ENCODE peak calls at places on chromosomes 7 and 10, in nine cellular contexts. M is IMR-90, B is aorta, E is psoas muscle, C is GM23248, A is fibroblast of lung, L is AG04450, H is left ventricle myocardium inferior, O is adipocyte. G is an unnamed sample.

GRCh38 chr10:102120987-102121738 is 995 bp upstream of the LDB1 start:
- DNase-seq in M (peak; percentile 90), B (peak; percentile 80), E (peak; percentile 46), C (peak; percentile 63), A (peak; percentile 83), L (peak; percentile 84), H (peak; percentile 49), O (peak; percentile 72), G (peak; percentile 81)

GRCh38 chr7:50824882-50825281 is 42.2 kb upstream of the GRB10 start:
- DNase-seq in M (no peak), B (no peak), E (no peak), C (peak; percentile 58), A (no peak), L (no peak), H (no peak), O (no peak), G (peak; percentile 68)

GRCh38 chr7:140260767-140261486 is 84.1 kb upstream of the KDM7A start:
- DNase-seq in M (no peak), B (no peak), E (no peak), C (no peak), A (no peak), L (no peak), H (no peak), O (no peak), G (no peak)

GRCh38 chr7:50869108-50869716 is 86.5 kb upstream of the GRB10 start:
- DNase-seq in M (peak; percentile 87), B (no peak), E (peak; percentile 27), C (peak; percentile 92), A (peak; percentile 93), L (peak; percentile 21), H (no peak), O (peak; percentile 83), G (no peak)

GRCh38 chr10:70328018-70328417 is 44.2 kb upstream of the NPFFR1 start:
- DNase-seq in M (no peak), B (no peak), E (no peak), C (no peak), A (no peak), L (no peak), H (no peak), O (no peak), G (no peak)

GRCh38 chr7:121562274-121562673 is 166.2 kb upstream of the FAM3C start:
- DNase-seq in M (peak; percentile 24), B (no peak), E (no peak), C (peak; percentile 7), A (peak; percentile 61), L (no peak), H (no peak), O (peak; percentile 50), G (no peak)

GRCh38 chr10:3427846-3428442 is 255.4 kb upstream of the PITRM1 start:
- DNase-seq in M (no peak), B (no peak), E (peak; percentile 33), C (no peak), A (no peak), L (no peak), H (peak; percentile 58), O (no peak), G (no peak)

GRCh38 chr10:55374917-55375316 is 573.9 kb upstream of the PCDH15 start:
- DNase-seq in M (no peak), B (no peak), E (no peak), C (peak; percentile 56), A (peak; percentile 45), L (no peak), H (no peak), O (no peak), G (no peak)

GRCh38 chr7:5692845-5693278 is 88.6 kb downstream of the RNF216 start:
- DNase-seq in M (peak; percentile 82), B (no peak), E (no peak), C (peak; percentile 85), A (peak; percentile 78), L (peak; percentile 67), H (no peak), O (peak; percentile 80), G (no peak)

GRCh38 chr10:75043256-75044121 is 68.0 kb upstream of the SAMD8 start:
- DNase-seq in M (no peak), B (no peak), E (peak; percentile 26), C (no peak), A (no peak), L (no peak), H (no peak), O (no peak), G (no peak)

GRCh38 chr7:21806388-21806787 is 139.3 kb downstream of the CDCA7L start:
- DNase-seq in M (no peak), B (no peak), E (no peak), C (no peak), A (no peak), L (no peak), H (no peak), O (no peak), G (no peak)

GRCh38 chr7:22147113-22147512 is 201.4 kb upstream of the CDCA7L start:
- DNase-seq in M (no peak), B (no peak), E (no peak), C (peak; percentile 19), A (no peak), L (no peak), H (no peak), O (peak; percentile 46), G (no peak)

GRCh38 chr7:108497082-108497725 is 28.7 kb downstream of the PNPLA8 start:
- DNase-seq in M (peak; percentile 52), B (no peak), E (no peak), C (peak; percentile 69), A (peak; percentile 29), L (peak; percentile 3), H (no peak), O (peak; percentile 83), G (no peak)

GRCh38 chr7:21568762-21569161 is 25.9 kb downstream of the DNAH11 start:
- DNase-seq in M (no peak), B (no peak), E (no peak), C (no peak), A (no peak), L (no peak), H (no peak), O (no peak), G (no peak)

GRCh38 chr10:99537381-99538286 is 4.9 kb downstream of the NKX2-3 start:
- DNase-seq in M (no peak), B (no peak), E (no peak), C (no peak), A (no peak), L (no peak), H (no peak), O (no peak), G (no peak)
- H3K27me3 ChIP-seq in M (peaks cover 88% of the 10 kb centered on the region), B (peaks cover 2% of the 10 kb centered on the region), E (peaks cover 68% of the 10 kb centered on the region), C (peaks cover 92% of the 10 kb centered on the region), A (peaks cover 89% of the 10 kb centered on the region), L (peaks cover 92% of the 10 kb centered on the region), H (peaks cover 100% of the 10 kb centered on the region), O (peaks cover 86% of the 10 kb centered on the region), G (peaks cover 100% of the 10 kb centered on the region)

DNA sequence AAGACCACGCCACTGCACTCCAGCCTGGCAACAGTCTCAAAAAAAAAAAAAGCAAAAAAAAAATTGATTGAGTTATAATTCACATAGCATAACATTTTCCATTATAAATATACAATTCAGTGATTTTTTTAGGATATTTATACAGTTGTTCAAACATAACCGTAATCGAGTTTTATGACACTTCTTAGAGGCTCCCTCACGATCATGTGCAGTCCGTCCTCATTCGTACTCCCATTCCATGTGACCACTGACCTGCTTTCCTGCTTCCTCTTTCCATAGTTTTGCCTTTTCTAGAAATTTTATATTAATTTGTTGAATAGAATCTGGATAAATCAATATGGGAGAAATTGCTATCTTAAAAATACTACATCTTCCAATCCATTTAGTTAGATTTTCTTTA is 45.7 kb downstream of the VTI1A start:
- DNase-seq in M (no peak), B (no peak), E (no peak), C (no peak), A (no peak), L (no peak), H (no peak), O (no peak), G (no peak)
- H3K27me3 ChIP-seq in M (no peaks in the 10 kb centered on the region), B (no peaks in the 10 kb centered on the region), E (no peaks in the 10 kb centered on the region), C (no peaks in the 10 kb centered on the region), A (no peaks in the 10 kb centered on the region), L (no peaks in the 10 kb centered on the region), H (no peaks in the 10 kb centered on the region), O (no peaks in the 10 kb centered on the region), G (no peaks in the 10 kb centered on the region)

GRCh38 chr10:87054373-87055295 is 34.5 kb downstream of the FAM25A start:
- DNase-seq in M (peak; percentile 85), B (no peak), E (no peak), C (peak; percentile 79), A (peak; percentile 73), L (peak; percentile 39), H (no peak), O (peak; percentile 39), G (no peak)
- H3K27me3 ChIP-seq in M (no peaks in the 10 kb centered on the region), B (no peaks in the 10 kb centered on the region), E (no peaks in the 10 kb centered on the region), C (no peaks in the 10 kb centered on the region), A (no peaks in the 10 kb centered on the region), L (no peaks in the 10 kb centered on the region), H (no peaks in the 10 kb centered on the region), O (no peaks in the 10 kb centered on the region), G (no peaks in the 10 kb centered on the region)

GRCh38 chr10:86960003-86960862 is 1.8 kb downstream of the SNCG start:
- DNase-seq in M (peak; percentile 65), B (peak; percentile 73), E (no peak), C (peak; percentile 84), A (peak; percentile 61), L (no peak), H (peak; percentile 39), O (peak; percentile 81), G (peak; percentile 69)

GRCh38 chr10:86959737-86960002 is 1.3 kb downstream of the SNCG start:
- DNase-seq in M (no peak), B (no peak), E (no peak), C (no peak), A (no peak), L (no peak), H (no peak), O (no peak), G (no peak)

GRCh38 chr10:86957471-86958108 is at the start of gene MMRN2:
- DNase-seq in M (no peak), B (peak; percentile 49), E (no peak), C (no peak), A (no peak), L (no peak), H (no peak), O (no peak), G (no peak)

GRCh38 chr10:86958109-86958830 is at the start of gene SNCG:
- DNase-seq in M (no peak), B (peak; percentile 68), E (no peak), C (peak; percentile 40), A (no peak), L (no peak), H (no peak), O (no peak), G (no peak)

DNA sequence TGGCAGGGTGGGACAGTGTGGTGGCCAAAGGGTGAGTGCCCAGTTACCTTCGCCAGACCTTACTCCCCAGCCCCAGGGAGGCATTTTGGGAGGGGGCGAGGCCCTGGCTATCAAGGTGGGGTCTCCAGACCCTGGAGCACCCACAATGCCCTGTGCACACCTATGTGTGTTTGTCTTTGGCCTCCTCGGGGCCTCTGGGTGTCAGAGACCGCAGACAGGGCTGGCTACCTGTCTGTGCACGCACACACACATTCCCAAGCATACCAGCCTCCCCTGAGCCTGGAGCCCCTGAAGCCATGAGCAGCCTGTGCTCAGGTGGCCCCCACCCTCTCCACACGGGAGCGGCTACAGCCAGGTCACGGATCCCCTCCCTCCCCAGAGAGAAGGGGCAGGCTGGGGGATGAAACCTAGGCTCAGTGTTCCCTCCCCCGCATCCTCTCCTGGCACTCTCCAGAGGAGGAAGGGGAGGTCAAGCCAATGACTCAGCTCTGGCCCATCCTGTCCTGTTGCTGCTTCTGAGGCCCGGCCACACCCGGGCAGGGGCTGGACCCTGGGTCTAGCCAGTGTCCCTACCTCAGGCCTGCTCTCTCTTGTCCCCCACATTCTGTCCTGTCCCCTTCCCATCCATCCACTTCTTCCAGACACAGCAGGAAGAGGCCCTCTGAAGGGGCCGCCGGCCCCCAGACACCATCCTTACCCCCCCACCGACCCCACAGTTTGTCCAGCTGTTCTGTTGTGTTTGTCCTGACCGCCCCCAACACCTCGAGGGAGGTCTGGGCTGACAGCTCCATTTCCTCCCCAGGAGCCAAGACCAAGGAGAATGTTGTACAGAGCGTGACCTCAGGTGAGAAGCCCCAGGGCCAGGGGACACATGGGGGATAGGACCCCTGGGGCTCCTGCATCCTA is 685 bp downstream of the SNCG start:
- DNase-seq in M (peak; percentile 78), B (peak; percentile 81), E (peak; percentile 68), C (peak; percentile 49), A (peak; percentile 77), L (no peak), H (peak; percentile 62), O (peak; percentile 62), G (no peak)
- H3K27me3 ChIP-seq in M (no peaks in the 10 kb centered on the region), B (no peaks in the 10 kb centered on the region), E (no peaks in the 10 kb centered on the region), C (no peaks in the 10 kb centered on the region), A (no peaks in the 10 kb centered on the region), L (no peaks in the 10 kb centered on the region), H (no peaks in the 10 kb centered on the region), O (no peaks in the 10 kb centered on the region), G (no peaks in the 10 kb centered on the region)